ENCODE peak calls at places on chromosomes 6 and 20, in ten cellular contexts. One of them, this sample, is unnamed.

GRCh38 chr20:43537921-43538854 is 20.6 kb upstream of the SGK2 start:
- DNase-seq in breast epithelium: no peak
- DNase-seq in WTC11: peak
- DNase-seq in ovary: peak
- DNase-seq in mesothelial cell of epicardium: peak
- DNase-seq in AG10803: peak
- DNase-seq in right atrium auricular region: peak
- DNase-seq in hepatocyte: peak
- DNase-seq in lower leg skin: peak
- DNase-seq in coronary artery: peak
- DNase-seq in this sample: peak

GRCh38 chr20:53914091-53914860 is 156.1 kb downstream of the BCAS1 start:
- DNase-seq in AG10803: peak
- DNase-seq in lower leg skin: no peak
- DNase-seq in right atrium auricular region: peak
- DNase-seq in ovary: no peak
- DNase-seq in hepatocyte: no peak
- DNase-seq in coronary artery: peak
- DNase-seq in breast epithelium: no peak
- DNase-seq in mesothelial cell of epicardium: no peak
- DNase-seq in WTC11: no peak
- DNase-seq in this sample: no peak

GRCh38 chr6:122673345-122673961 is 63.2 kb downstream of the PKIB start:
- DNase-seq in AG10803: no peak
- DNase-seq in breast epithelium: no peak
- DNase-seq in coronary artery: no peak
- DNase-seq in WTC11: no peak
- DNase-seq in hepatocyte: peak
- DNase-seq in lower leg skin: no peak
- DNase-seq in right atrium auricular region: no peak
- DNase-seq in mesothelial cell of epicardium: no peak
- DNase-seq in ovary: no peak
- DNase-seq in this sample: no peak

GRCh38 chr20:1467355-1468116 is 887 bp upstream of the NSFL1C start:
- DNase-seq in ovary: no peak
- DNase-seq in WTC11: no peak
- DNase-seq in mesothelial cell of epicardium: no peak
- DNase-seq in AG10803: no peak
- DNase-seq in coronary artery: no peak
- DNase-seq in breast epithelium: peak
- DNase-seq in lower leg skin: no peak
- DNase-seq in right atrium auricular region: peak
- DNase-seq in hepatocyte: peak
- DNase-seq in this sample: no peak

GRCh38 chr6:72819609-72820008 is 197.7 kb downstream of the KCNQ5 start:
- DNase-seq in coronary artery: no peak
- DNase-seq in AG10803: no peak
- DNase-seq in right atrium auricular region: no peak
- DNase-seq in WTC11: no peak
- DNase-seq in hepatocyte: no peak
- DNase-seq in ovary: no peak
- DNase-seq in mesothelial cell of epicardium: no peak
- DNase-seq in breast epithelium: no peak
- DNase-seq in lower leg skin: no peak
- DNase-seq in this sample: no peak

GRCh38 chr20:43949741-43950618 is 35.3 kb downstream of the TOX2 start:
- DNase-seq in AG10803: no peak
- DNase-seq in breast epithelium: no peak
- DNase-seq in hepatocyte: no peak
- DNase-seq in WTC11: no peak
- DNase-seq in ovary: no peak
- DNase-seq in mesothelial cell of epicardium: no peak
- DNase-seq in lower leg skin: peak
- DNase-seq in coronary artery: no peak
- DNase-seq in right atrium auricular region: no peak
- DNase-seq in this sample: no peak

GRCh38 chr20:2619337-2619736 is 33.1 kb upstream of the NOP56 start:
- DNase-seq in mesothelial cell of epicardium: no peak
- DNase-seq in ovary: no peak
- DNase-seq in coronary artery: no peak
- DNase-seq in right atrium auricular region: no peak
- DNase-seq in hepatocyte: no peak
- DNase-seq in lower leg skin: no peak
- DNase-seq in WTC11: no peak
- DNase-seq in AG10803: no peak
- DNase-seq in breast epithelium: no peak
- DNase-seq in this sample: no peak

GRCh38 chr6:20319520-20320357 is 81.9 kb upstream of the E2F3 start:
- DNase-seq in hepatocyte: no peak
- DNase-seq in AG10803: no peak
- DNase-seq in coronary artery: no peak
- DNase-seq in ovary: no peak
- DNase-seq in lower leg skin: no peak
- DNase-seq in WTC11: no peak
- DNase-seq in breast epithelium: no peak
- DNase-seq in mesothelial cell of epicardium: no peak
- DNase-seq in right atrium auricular region: no peak
- DNase-seq in this sample: no peak

GRCh38 chr6:69894578-69895347 is 28.4 kb downstream of the COL19A1 start:
- DNase-seq in lower leg skin: no peak
- DNase-seq in ovary: no peak
- DNase-seq in mesothelial cell of epicardium: no peak
- DNase-seq in AG10803: peak
- DNase-seq in WTC11: no peak
- DNase-seq in hepatocyte: peak
- DNase-seq in coronary artery: no peak
- DNase-seq in right atrium auricular region: no peak
- DNase-seq in breast epithelium: no peak
- DNase-seq in this sample: no peak

GRCh38 chr6:97449437-97449966 is 166.5 kb upstream of the MMS22L start:
- DNase-seq in coronary artery: no peak
- DNase-seq in hepatocyte: no peak
- DNase-seq in AG10803: no peak
- DNase-seq in right atrium auricular region: no peak
- DNase-seq in mesothelial cell of epicardium: no peak
- DNase-seq in lower leg skin: no peak
- DNase-seq in WTC11: no peak
- DNase-seq in ovary: no peak
- DNase-seq in breast epithelium: no peak
- DNase-seq in this sample: no peak

GRCh38 chr6:34791842-34792604 is at the start of gene BLTP3A:
- DNase-seq in breast epithelium: no peak
- DNase-seq in WTC11: peak
- DNase-seq in coronary artery: peak
- DNase-seq in lower leg skin: peak
- DNase-seq in mesothelial cell of epicardium: peak
- DNase-seq in right atrium auricular region: peak
- DNase-seq in ovary: peak
- DNase-seq in AG10803: peak
- DNase-seq in hepatocyte: peak
- DNase-seq in this sample: no peak

GRCh38 chr20:60013296-60014142 is 55.3 kb downstream of the CDH26 start:
- DNase-seq in mesothelial cell of epicardium: no peak
- DNase-seq in ovary: no peak
- DNase-seq in AG10803: no peak
- DNase-seq in lower leg skin: no peak
- DNase-seq in coronary artery: no peak
- DNase-seq in hepatocyte: no peak
- DNase-seq in WTC11: no peak
- DNase-seq in breast epithelium: no peak
- DNase-seq in right atrium auricular region: no peak
- DNase-seq in this sample: no peak
- TF ChIP-seq CTCF in mesothelial cell of epicardium: no peak
- TF ChIP-seq CTCF in ovary: no peak
- TF ChIP-seq CTCF in AG10803: no peak
- TF ChIP-seq CTCF in lower leg skin: no peak
- TF ChIP-seq CTCF in coronary artery: no peak
- TF ChIP-seq CTCF in hepatocyte: no peak
- TF ChIP-seq CTCF in WTC11: no peak
- TF ChIP-seq CTCF in breast epithelium: no peak
- TF ChIP-seq CTCF in right atrium auricular region: no peak
- TF ChIP-seq CTCF in this sample: no peak

GRCh38 chr20:59515013-59515905 is 89.1 kb upstream of the PHACTR3 start:
- DNase-seq in WTC11: peak
- DNase-seq in coronary artery: no peak
- DNase-seq in AG10803: peak
- DNase-seq in right atrium auricular region: peak
- DNase-seq in mesothelial cell of epicardium: peak
- DNase-seq in hepatocyte: peak
- DNase-seq in lower leg skin: peak
- DNase-seq in ovary: peak
- DNase-seq in breast epithelium: peak
- DNase-seq in this sample: peak

GRCh38 chr20:59519707-59520014 is 84.7 kb upstream of the PHACTR3 start:
- DNase-seq in right atrium auricular region: no peak
- DNase-seq in mesothelial cell of epicardium: no peak
- DNase-seq in WTC11: no peak
- DNase-seq in lower leg skin: no peak
- DNase-seq in coronary artery: no peak
- DNase-seq in ovary: no peak
- DNase-seq in hepatocyte: no peak
- DNase-seq in breast epithelium: no peak
- DNase-seq in AG10803: no peak
- DNase-seq in this sample: no peak

GRCh38 chr20:59518881-59519706 is 85.2 kb upstream of the PHACTR3 start:
- DNase-seq in lower leg skin: no peak
- DNase-seq in ovary: no peak
- DNase-seq in right atrium auricular region: no peak
- DNase-seq in hepatocyte: peak
- DNase-seq in coronary artery: no peak
- DNase-seq in WTC11: peak
- DNase-seq in AG10803: peak
- DNase-seq in mesothelial cell of epicardium: no peak
- DNase-seq in breast epithelium: no peak
- DNase-seq in this sample: no peak

GRCh38 chr20:59514554-59514953 is 89.8 kb upstream of the PHACTR3 start:
- DNase-seq in breast epithelium: no peak
- DNase-seq in mesothelial cell of epicardium: no peak
- DNase-seq in lower leg skin: no peak
- DNase-seq in ovary: no peak
- DNase-seq in AG10803: no peak
- DNase-seq in hepatocyte: no peak
- DNase-seq in WTC11: no peak
- DNase-seq in right atrium auricular region: no peak
- DNase-seq in coronary artery: no peak
- DNase-seq in this sample: no peak

DNA sequence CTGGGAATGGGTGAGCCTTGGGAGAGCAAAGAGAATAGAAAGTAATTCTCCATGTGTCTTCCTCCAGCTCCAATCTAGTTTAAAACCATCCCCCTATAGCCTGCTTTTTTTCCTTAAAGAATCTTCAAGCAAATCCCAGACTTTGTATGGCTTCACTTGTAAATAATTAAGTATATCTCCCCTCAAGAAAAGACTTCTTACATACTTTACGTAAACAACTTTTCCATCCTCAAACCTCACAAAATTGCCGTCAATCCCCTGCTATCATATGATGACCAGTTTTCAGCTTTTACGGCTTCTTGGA is 88.5 kb upstream of the PHACTR3 start:
- DNase-seq in lower leg skin: no peak
- DNase-seq in AG10803: no peak
- DNase-seq in breast epithelium: no peak
- DNase-seq in right atrium auricular region: no peak
- DNase-seq in ovary: no peak
- DNase-seq in mesothelial cell of epicardium: no peak
- DNase-seq in hepatocyte: no peak
- DNase-seq in WTC11: no peak
- DNase-seq in coronary artery: no peak
- DNase-seq in this sample: no peak
- TF ChIP-seq CTCF in lower leg skin: no peak
- TF ChIP-seq CTCF in AG10803: no peak
- TF ChIP-seq CTCF in breast epithelium: no peak
- TF ChIP-seq CTCF in right atrium auricular region: peak
- TF ChIP-seq CTCF in ovary: no peak
- TF ChIP-seq CTCF in mesothelial cell of epicardium: peak
- TF ChIP-seq CTCF in hepatocyte: no peak
- TF ChIP-seq CTCF in WTC11: no peak
- TF ChIP-seq CTCF in coronary artery: no peak
- TF ChIP-seq CTCF in this sample: no peak

DNA sequence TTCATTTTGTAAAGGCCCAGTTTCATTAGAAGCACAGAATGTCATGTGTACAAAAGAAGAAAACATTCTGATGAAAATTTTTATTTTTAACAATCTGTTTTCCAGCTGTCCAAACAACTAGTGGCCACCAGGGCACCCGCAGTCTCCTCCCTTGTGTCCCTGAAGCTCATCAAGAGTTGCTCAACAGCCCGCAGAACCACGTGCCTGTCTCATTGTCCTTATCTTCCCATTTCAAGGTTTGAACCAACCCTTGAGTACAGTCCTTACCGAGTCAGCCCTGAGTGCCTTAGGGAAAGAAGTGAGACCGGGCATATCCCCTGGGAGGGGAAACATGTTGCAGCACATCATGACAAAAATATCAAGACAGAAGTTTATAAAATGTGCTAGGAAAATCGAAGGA is 15.9 kb upstream of the ZNF133 start:
- DNase-seq in coronary artery: no peak
- DNase-seq in WTC11: no peak
- DNase-seq in hepatocyte: no peak
- DNase-seq in AG10803: peak
- DNase-seq in ovary: no peak
- DNase-seq in lower leg skin: no peak
- DNase-seq in right atrium auricular region: no peak
- DNase-seq in breast epithelium: no peak
- DNase-seq in mesothelial cell of epicardium: no peak
- DNase-seq in this sample: no peak
- TF ChIP-seq CTCF in coronary artery: no peak
- TF ChIP-seq CTCF in WTC11: no peak
- TF ChIP-seq CTCF in hepatocyte: no peak
- TF ChIP-seq CTCF in AG10803: peak
- TF ChIP-seq CTCF in ovary: no peak
- TF ChIP-seq CTCF in lower leg skin: no peak
- TF ChIP-seq CTCF in right atrium auricular region: no peak
- TF ChIP-seq CTCF in breast epithelium: no peak
- TF ChIP-seq CTCF in mesothelial cell of epicardium: no peak
- TF ChIP-seq CTCF in this sample: no peak

GRCh38 chr6:162906479-162906878 is 178.7 kb downstream of the PACRG start:
- DNase-seq in breast epithelium: no peak
- DNase-seq in right atrium auricular region: no peak
- DNase-seq in coronary artery: no peak
- DNase-seq in WTC11: no peak
- DNase-seq in hepatocyte: no peak
- DNase-seq in AG10803: no peak
- DNase-seq in ovary: no peak
- DNase-seq in lower leg skin: no peak
- DNase-seq in mesothelial cell of epicardium: no peak
- DNase-seq in this sample: no peak

GRCh38 chr6:162904069-162904663 is 176.4 kb downstream of the PACRG start:
- DNase-seq in AG10803: no peak
- DNase-seq in lower leg skin: no peak
- DNase-seq in coronary artery: no peak
- DNase-seq in WTC11: no peak
- DNase-seq in ovary: no peak
- DNase-seq in mesothelial cell of epicardium: no peak
- DNase-seq in hepatocyte: no peak
- DNase-seq in right atrium auricular region: no peak
- DNase-seq in breast epithelium: no peak
- DNase-seq in this sample: no peak

GRCh38 chr6:162913206-162913605 is 185.4 kb downstream of the PACRG start:
- DNase-seq in hepatocyte: no peak
- DNase-seq in AG10803: no peak
- DNase-seq in ovary: no peak
- DNase-seq in right atrium auricular region: no peak
- DNase-seq in WTC11: no peak
- DNase-seq in breast epithelium: no peak
- DNase-seq in coronary artery: no peak
- DNase-seq in lower leg skin: no peak
- DNase-seq in mesothelial cell of epicardium: no peak
- DNase-seq in this sample: no peak

GRCh38 chr6:162907876-162908481 is 180.2 kb downstream of the PACRG start:
- DNase-seq in mesothelial cell of epicardium: no peak
- DNase-seq in WTC11: no peak
- DNase-seq in coronary artery: no peak
- DNase-seq in right atrium auricular region: no peak
- DNase-seq in hepatocyte: no peak
- DNase-seq in ovary: no peak
- DNase-seq in lower leg skin: no peak
- DNase-seq in breast epithelium: no peak
- DNase-seq in AG10803: peak
- DNase-seq in this sample: no peak
- TF ChIP-seq CTCF in mesothelial cell of epicardium: peak
- TF ChIP-seq CTCF in WTC11: peak
- TF ChIP-seq CTCF in coronary artery: no peak
- TF ChIP-seq CTCF in right atrium auricular region: no peak
- TF ChIP-seq CTCF in hepatocyte: peak
- TF ChIP-seq CTCF in ovary: no peak
- TF ChIP-seq CTCF in lower leg skin: no peak
- TF ChIP-seq CTCF in breast epithelium: no peak
- TF ChIP-seq CTCF in AG10803: peak
- TF ChIP-seq CTCF in this sample: no peak